ENCODE peak calls at places on chromosomes 5 and 9, in nine cellular contexts. Q is Ammon's horn; T is sigmoid colon; D is HFFc6; C is stimulated activated CD8-positive, alpha-beta memory T cell treated with anti-CD3 and anti-CD28 coated beads, Interleukin-15, amount 100 ng/mL, for 48 hours; G is endothelial cell; S is activated T-helper 1 cell treated with Interleukin-2 at 50 U/mL for 16 hours; R is iPS-NIHi11; Z is neural crest cell. U is an unnamed sample.
A peak's percentile ranks its signal among the peaks of the same experiment; 100 is the strongest.

GRCh38 chr5:101991486-101991885 is 304.6 kb downstream of the SLCO4C1 start:
- DNase-seq in Q (no peak), Z (no peak), D (no peak), T (no peak), S (no peak), G (no peak), R (no peak), C (no peak), U (no peak)

GRCh38 chr5:179765400-179765799 is 28.4 kb upstream of the LTC4S start:
- DNase-seq in D (peak; percentile 83), Z (no peak), C (no peak), S (no peak), R (no peak), Q (peak; percentile 17), G (no peak), T (no peak), U (no peak)

GRCh38 chr5:154117930-154118329 is 72.6 kb upstream of the GALNT10 start:
- DNase-seq in R (no peak), T (no peak), Q (no peak), G (no peak), C (no peak), D (no peak), Z (no peak), S (no peak), U (no peak)

GRCh38 chr5:157290981-157291711 is 25.2 kb downstream of the CYFIP2 start:
- DNase-seq in R (no peak), D (peak; percentile 24), Z (no peak), C (no peak), G (no peak), T (no peak), S (no peak), Q (no peak), U (no peak)

GRCh38 chr9:106588601-106589000 is 274.4 kb upstream of the ZNF462 start:
- DNase-seq in T (no peak), R (no peak), C (no peak), D (no peak), S (no peak), Z (no peak), Q (no peak), G (no peak), U (no peak)

GRCh38 chr5:6161257-6161656 is 217.1 kb downstream of the MED10 start:
- DNase-seq in Z (no peak), S (no peak), C (no peak), G (no peak), Q (no peak), D (no peak), T (no peak), R (no peak), U (no peak)

GRCh38 chr9:135500525-135501260 is at the start of gene MRPS2:
- DNase-seq in Z (peak; percentile 94), R (peak; percentile 97), D (peak; percentile 77), G (peak; percentile 98), T (peak; percentile 93), Q (peak; percentile 91), C (peak; percentile 82), S (peak; percentile 78), U (peak; percentile 38)

GRCh38 chr9:134653259-134654009 is 11.8 kb downstream of the COL5A1 start:
- DNase-seq in T (peak; percentile 64), Q (no peak), Z (no peak), C (no peak), G (no peak), D (no peak), S (no peak), R (no peak), U (no peak)

GRCh38 chr9:75979362-75979761 is 88.9 kb downstream of the PCSK5 start:
- DNase-seq in Z (no peak), C (no peak), Q (no peak), R (peak; percentile 41), S (no peak), D (no peak), T (no peak), G (peak; percentile 30), U (no peak)

GRCh38 chr9:107949058-107949457 is 459.5 kb upstream of the KLF4 start:
- DNase-seq in D (no peak), Z (no peak), G (no peak), Q (no peak), T (no peak), R (no peak), C (no peak), S (no peak), U (no peak)

GRCh38 chr5:16538001-16538400 is 72.4 kb upstream of the ZNF622 start:
- DNase-seq in R (no peak), S (no peak), C (no peak), G (no peak), T (no peak), D (no peak), Z (no peak), Q (no peak), U (no peak)

GRCh38 chr5:71699751-71700150 is 19.3 kb upstream of the CARTPT start:
- DNase-seq in R (no peak), G (no peak), C (no peak), D (no peak), T (no peak), S (no peak), Q (no peak), Z (no peak), U (no peak)

GRCh38 chr5:128338649-128339048 is 199.4 kb downstream of the FBN2 start:
- DNase-seq in R (no peak), D (no peak), S (no peak), C (no peak), T (no peak), Q (no peak), G (no peak), Z (no peak), U (no peak)

GRCh38 chr9:93053781-93054331 is 4.6 kb upstream of the SUSD3 start:
- DNase-seq in G (no peak), T (no peak), C (no peak), R (no peak), Q (no peak), D (no peak), S (no peak), Z (no peak), U (no peak)

GRCh38 chr9:76403352-76403751 is 9.1 kb upstream of the RFK start:
- DNase-seq in D (peak; percentile 78), G (no peak), C (no peak), S (no peak), T (no peak), Q (peak; percentile 45), Z (no peak), R (peak; percentile 10), U (peak; percentile 26)

GRCh38 chr5:128241071-128241695 is 157.6 kb downstream of the SLC12A2 start:
- DNase-seq in R (no peak), G (no peak), S (no peak), D (no peak), C (no peak), Z (no peak), T (no peak), Q (no peak), U (no peak)